ENCODE peak calls at places on chromosomes 6 and 20, in seven cellular contexts. One of them, this sample, is unnamed.

GRCh38 chr20:51553897-51554504 is 11.5 kb upstream of the NFATC2 start:
- DNase-seq in stimulated activated CD8-positive, alpha-beta memory T cell treated with anti-CD3 and anti-CD28 coated beads, Interleukin-15, amount 100 ng/mL, for 4 hours: no peak
- DNase-seq in adrenal gland: no peak
- DNase-seq in NCI-H1417: no peak
- DNase-seq in AG08396: no peak
- DNase-seq in anterior cingulate cortex: no peak
- DNase-seq in stimulated activated naive CD8-positive, alpha-beta T cell treated with anti-CD3 and anti-CD28 coated beads, Interleukin-15, amount 100 ng/mL, for 72 hours: no peak
- DNase-seq in this sample: no peak

GRCh38 chr20:13800728-13801134 is 15.9 kb downstream of the NDUFAF5 start:
- DNase-seq in adrenal gland: peak
- DNase-seq in stimulated activated CD8-positive, alpha-beta memory T cell treated with anti-CD3 and anti-CD28 coated beads, Interleukin-15, amount 100 ng/mL, for 4 hours: no peak
- DNase-seq in stimulated activated naive CD8-positive, alpha-beta T cell treated with anti-CD3 and anti-CD28 coated beads, Interleukin-15, amount 100 ng/mL, for 72 hours: no peak
- DNase-seq in anterior cingulate cortex: peak
- DNase-seq in NCI-H1417: peak
- DNase-seq in AG08396: peak
- DNase-seq in this sample: peak

GRCh38 chr20:33604991-33605370 is 57.1 kb upstream of the C20orf144 start:
- DNase-seq in stimulated activated naive CD8-positive, alpha-beta T cell treated with anti-CD3 and anti-CD28 coated beads, Interleukin-15, amount 100 ng/mL, for 72 hours: no peak
- DNase-seq in stimulated activated CD8-positive, alpha-beta memory T cell treated with anti-CD3 and anti-CD28 coated beads, Interleukin-15, amount 100 ng/mL, for 4 hours: no peak
- DNase-seq in adrenal gland: no peak
- DNase-seq in anterior cingulate cortex: no peak
- DNase-seq in NCI-H1417: no peak
- DNase-seq in AG08396: no peak
- DNase-seq in this sample: no peak

GRCh38 chr6:166825553-166826145 is 130.7 kb downstream of the RNASET2 start:
- DNase-seq in NCI-H1417: no peak
- DNase-seq in anterior cingulate cortex: no peak
- DNase-seq in stimulated activated CD8-positive, alpha-beta memory T cell treated with anti-CD3 and anti-CD28 coated beads, Interleukin-15, amount 100 ng/mL, for 4 hours: no peak
- DNase-seq in adrenal gland: no peak
- DNase-seq in AG08396: no peak
- DNase-seq in stimulated activated naive CD8-positive, alpha-beta T cell treated with anti-CD3 and anti-CD28 coated beads, Interleukin-15, amount 100 ng/mL, for 72 hours: no peak
- DNase-seq in this sample: no peak

GRCh38 chr6:135884136-135884535 is 32.6 kb downstream of the PDE7B start:
- DNase-seq in adrenal gland: no peak
- DNase-seq in AG08396: no peak
- DNase-seq in stimulated activated CD8-positive, alpha-beta memory T cell treated with anti-CD3 and anti-CD28 coated beads, Interleukin-15, amount 100 ng/mL, for 4 hours: no peak
- DNase-seq in NCI-H1417: no peak
- DNase-seq in stimulated activated naive CD8-positive, alpha-beta T cell treated with anti-CD3 and anti-CD28 coated beads, Interleukin-15, amount 100 ng/mL, for 72 hours: no peak
- DNase-seq in anterior cingulate cortex: no peak
- DNase-seq in this sample: no peak

GRCh38 chr6:46306429-46306828 is 135.6 kb upstream of the ENPP5 start:
- DNase-seq in NCI-H1417: no peak
- DNase-seq in stimulated activated naive CD8-positive, alpha-beta T cell treated with anti-CD3 and anti-CD28 coated beads, Interleukin-15, amount 100 ng/mL, for 72 hours: no peak
- DNase-seq in anterior cingulate cortex: no peak
- DNase-seq in AG08396: no peak
- DNase-seq in stimulated activated CD8-positive, alpha-beta memory T cell treated with anti-CD3 and anti-CD28 coated beads, Interleukin-15, amount 100 ng/mL, for 4 hours: no peak
- DNase-seq in adrenal gland: no peak
- DNase-seq in this sample: no peak

GRCh38 chr20:34491226-34491931 is 24.8 kb upstream of the DYNLRB1 start:
- DNase-seq in NCI-H1417: no peak
- DNase-seq in anterior cingulate cortex: no peak
- DNase-seq in adrenal gland: no peak
- DNase-seq in stimulated activated naive CD8-positive, alpha-beta T cell treated with anti-CD3 and anti-CD28 coated beads, Interleukin-15, amount 100 ng/mL, for 72 hours: no peak
- DNase-seq in stimulated activated CD8-positive, alpha-beta memory T cell treated with anti-CD3 and anti-CD28 coated beads, Interleukin-15, amount 100 ng/mL, for 4 hours: no peak
- DNase-seq in AG08396: no peak
- DNase-seq in this sample: no peak

GRCh38 chr6:11929451-11929850 is 82.7 kb upstream of the HIVEP1 start:
- DNase-seq in adrenal gland: no peak
- DNase-seq in anterior cingulate cortex: no peak
- DNase-seq in AG08396: no peak
- DNase-seq in stimulated activated CD8-positive, alpha-beta memory T cell treated with anti-CD3 and anti-CD28 coated beads, Interleukin-15, amount 100 ng/mL, for 4 hours: no peak
- DNase-seq in stimulated activated naive CD8-positive, alpha-beta T cell treated with anti-CD3 and anti-CD28 coated beads, Interleukin-15, amount 100 ng/mL, for 72 hours: no peak
- DNase-seq in NCI-H1417: no peak
- DNase-seq in this sample: no peak

GRCh38 chr20:61760321-61761112 is 305.2 kb downstream of the TAF4 start:
- DNase-seq in adrenal gland: no peak
- DNase-seq in AG08396: no peak
- DNase-seq in anterior cingulate cortex: peak
- DNase-seq in NCI-H1417: no peak
- DNase-seq in stimulated activated naive CD8-positive, alpha-beta T cell treated with anti-CD3 and anti-CD28 coated beads, Interleukin-15, amount 100 ng/mL, for 72 hours: no peak
- DNase-seq in stimulated activated CD8-positive, alpha-beta memory T cell treated with anti-CD3 and anti-CD28 coated beads, Interleukin-15, amount 100 ng/mL, for 4 hours: no peak
- DNase-seq in this sample: no peak

GRCh38 chr6:89311853-89312531 is 3.1 kb downstream of the GABRR2 start:
- DNase-seq in anterior cingulate cortex: peak
- DNase-seq in NCI-H1417: peak
- DNase-seq in stimulated activated naive CD8-positive, alpha-beta T cell treated with anti-CD3 and anti-CD28 coated beads, Interleukin-15, amount 100 ng/mL, for 72 hours: no peak
- DNase-seq in AG08396: peak
- DNase-seq in stimulated activated CD8-positive, alpha-beta memory T cell treated with anti-CD3 and anti-CD28 coated beads, Interleukin-15, amount 100 ng/mL, for 4 hours: no peak
- DNase-seq in adrenal gland: peak
- DNase-seq in this sample: peak

GRCh38 chr6:84346372-84346771 is 118.9 kb upstream of the CEP162 start:
- DNase-seq in adrenal gland: no peak
- DNase-seq in NCI-H1417: no peak
- DNase-seq in AG08396: no peak
- DNase-seq in anterior cingulate cortex: no peak
- DNase-seq in stimulated activated CD8-positive, alpha-beta memory T cell treated with anti-CD3 and anti-CD28 coated beads, Interleukin-15, amount 100 ng/mL, for 4 hours: no peak
- DNase-seq in stimulated activated naive CD8-positive, alpha-beta T cell treated with anti-CD3 and anti-CD28 coated beads, Interleukin-15, amount 100 ng/mL, for 72 hours: no peak
- DNase-seq in this sample: no peak

GRCh38 chr6:53651764-53652401 is 13.7 kb downstream of the KLHL31 start:
- DNase-seq in NCI-H1417: peak
- DNase-seq in adrenal gland: peak
- DNase-seq in anterior cingulate cortex: peak
- DNase-seq in stimulated activated CD8-positive, alpha-beta memory T cell treated with anti-CD3 and anti-CD28 coated beads, Interleukin-15, amount 100 ng/mL, for 4 hours: peak
- DNase-seq in AG08396: peak
- DNase-seq in stimulated activated naive CD8-positive, alpha-beta T cell treated with anti-CD3 and anti-CD28 coated beads, Interleukin-15, amount 100 ng/mL, for 72 hours: peak
- DNase-seq in this sample: peak

GRCh38 chr6:154653385-154653784 is 79.8 kb upstream of the SCAF8 start:
- DNase-seq in stimulated activated naive CD8-positive, alpha-beta T cell treated with anti-CD3 and anti-CD28 coated beads, Interleukin-15, amount 100 ng/mL, for 72 hours: no peak
- DNase-seq in adrenal gland: no peak
- DNase-seq in stimulated activated CD8-positive, alpha-beta memory T cell treated with anti-CD3 and anti-CD28 coated beads, Interleukin-15, amount 100 ng/mL, for 4 hours: no peak
- DNase-seq in anterior cingulate cortex: no peak
- DNase-seq in NCI-H1417: no peak
- DNase-seq in AG08396: no peak
- DNase-seq in this sample: no peak

GRCh38 chr20:45067558-45067957 is 33.4 kb downstream of the KCNS1 start:
- DNase-seq in NCI-H1417: no peak
- DNase-seq in AG08396: no peak
- DNase-seq in anterior cingulate cortex: no peak
- DNase-seq in stimulated activated CD8-positive, alpha-beta memory T cell treated with anti-CD3 and anti-CD28 coated beads, Interleukin-15, amount 100 ng/mL, for 4 hours: no peak
- DNase-seq in adrenal gland: peak
- DNase-seq in stimulated activated naive CD8-positive, alpha-beta T cell treated with anti-CD3 and anti-CD28 coated beads, Interleukin-15, amount 100 ng/mL, for 72 hours: no peak
- DNase-seq in this sample: no peak

GRCh38 chr6:74936886-74937285 is 269.0 kb downstream of the COL12A1 start:
- DNase-seq in anterior cingulate cortex: no peak
- DNase-seq in AG08396: peak
- DNase-seq in adrenal gland: no peak
- DNase-seq in stimulated activated CD8-positive, alpha-beta memory T cell treated with anti-CD3 and anti-CD28 coated beads, Interleukin-15, amount 100 ng/mL, for 4 hours: no peak
- DNase-seq in stimulated activated naive CD8-positive, alpha-beta T cell treated with anti-CD3 and anti-CD28 coated beads, Interleukin-15, amount 100 ng/mL, for 72 hours: no peak
- DNase-seq in NCI-H1417: no peak
- DNase-seq in this sample: no peak

GRCh38 chr20:48131581-48131980 is 346.3 kb upstream of the SULF2 start:
- DNase-seq in anterior cingulate cortex: no peak
- DNase-seq in stimulated activated CD8-positive, alpha-beta memory T cell treated with anti-CD3 and anti-CD28 coated beads, Interleukin-15, amount 100 ng/mL, for 4 hours: no peak
- DNase-seq in AG08396: no peak
- DNase-seq in NCI-H1417: no peak
- DNase-seq in stimulated activated naive CD8-positive, alpha-beta T cell treated with anti-CD3 and anti-CD28 coated beads, Interleukin-15, amount 100 ng/mL, for 72 hours: no peak
- DNase-seq in adrenal gland: no peak
- DNase-seq in this sample: no peak

GRCh38 chr20:2451939-2452732 is 18.5 kb downstream of the SNRPB start:
- DNase-seq in stimulated activated CD8-positive, alpha-beta memory T cell treated with anti-CD3 and anti-CD28 coated beads, Interleukin-15, amount 100 ng/mL, for 4 hours: no peak
- DNase-seq in AG08396: peak
- DNase-seq in stimulated activated naive CD8-positive, alpha-beta T cell treated with anti-CD3 and anti-CD28 coated beads, Interleukin-15, amount 100 ng/mL, for 72 hours: peak
- DNase-seq in NCI-H1417: peak
- DNase-seq in adrenal gland: peak
- DNase-seq in anterior cingulate cortex: peak
- DNase-seq in this sample: peak

GRCh38 chr6:166313255-166314070 is 5.3 kb upstream of the PRR18 start:
- DNase-seq in AG08396: no peak
- DNase-seq in stimulated activated naive CD8-positive, alpha-beta T cell treated with anti-CD3 and anti-CD28 coated beads, Interleukin-15, amount 100 ng/mL, for 72 hours: peak
- DNase-seq in stimulated activated CD8-positive, alpha-beta memory T cell treated with anti-CD3 and anti-CD28 coated beads, Interleukin-15, amount 100 ng/mL, for 4 hours: peak
- DNase-seq in NCI-H1417: peak
- DNase-seq in anterior cingulate cortex: no peak
- DNase-seq in adrenal gland: peak
- DNase-seq in this sample: peak

GRCh38 chr6:89694428-89694827 is 55.9 kb upstream of the LYRM2 start:
- DNase-seq in stimulated activated CD8-positive, alpha-beta memory T cell treated with anti-CD3 and anti-CD28 coated beads, Interleukin-15, amount 100 ng/mL, for 4 hours: no peak
- DNase-seq in NCI-H1417: no peak
- DNase-seq in anterior cingulate cortex: no peak
- DNase-seq in adrenal gland: no peak
- DNase-seq in stimulated activated naive CD8-positive, alpha-beta T cell treated with anti-CD3 and anti-CD28 coated beads, Interleukin-15, amount 100 ng/mL, for 72 hours: no peak
- DNase-seq in AG08396: no peak
- DNase-seq in this sample: no peak

GRCh38 chr6:159513074-159513473 is 180.0 kb downstream of the SOD2 start:
- DNase-seq in stimulated activated CD8-positive, alpha-beta memory T cell treated with anti-CD3 and anti-CD28 coated beads, Interleukin-15, amount 100 ng/mL, for 4 hours: no peak
- DNase-seq in NCI-H1417: no peak
- DNase-seq in anterior cingulate cortex: no peak
- DNase-seq in stimulated activated naive CD8-positive, alpha-beta T cell treated with anti-CD3 and anti-CD28 coated beads, Interleukin-15, amount 100 ng/mL, for 72 hours: no peak
- DNase-seq in AG08396: no peak
- DNase-seq in adrenal gland: no peak
- DNase-seq in this sample: no peak

GRCh38 chr6:147578883-147579282 is 70.4 kb downstream of the SAMD5 start:
- DNase-seq in stimulated activated naive CD8-positive, alpha-beta T cell treated with anti-CD3 and anti-CD28 coated beads, Interleukin-15, amount 100 ng/mL, for 72 hours: no peak
- DNase-seq in NCI-H1417: no peak
- DNase-seq in AG08396: no peak
- DNase-seq in adrenal gland: no peak
- DNase-seq in anterior cingulate cortex: no peak
- DNase-seq in stimulated activated CD8-positive, alpha-beta memory T cell treated with anti-CD3 and anti-CD28 coated beads, Interleukin-15, amount 100 ng/mL, for 4 hours: no peak
- DNase-seq in this sample: no peak

GRCh38 chr6:19599813-19600464 is 237.2 kb upstream of the ID4 start:
- DNase-seq in stimulated activated CD8-positive, alpha-beta memory T cell treated with anti-CD3 and anti-CD28 coated beads, Interleukin-15, amount 100 ng/mL, for 4 hours: no peak
- DNase-seq in stimulated activated naive CD8-positive, alpha-beta T cell treated with anti-CD3 and anti-CD28 coated beads, Interleukin-15, amount 100 ng/mL, for 72 hours: no peak
- DNase-seq in adrenal gland: no peak
- DNase-seq in anterior cingulate cortex: no peak
- DNase-seq in AG08396: no peak
- DNase-seq in NCI-H1417: peak
- DNase-seq in this sample: no peak

GRCh38 chr6:132483779-132484679 is 28.9 kb downstream of the STX7 start:
- DNase-seq in anterior cingulate cortex: no peak
- DNase-seq in stimulated activated CD8-positive, alpha-beta memory T cell treated with anti-CD3 and anti-CD28 coated beads, Interleukin-15, amount 100 ng/mL, for 4 hours: no peak
- DNase-seq in adrenal gland: peak
- DNase-seq in AG08396: peak
- DNase-seq in NCI-H1417: peak
- DNase-seq in stimulated activated naive CD8-positive, alpha-beta T cell treated with anti-CD3 and anti-CD28 coated beads, Interleukin-15, amount 100 ng/mL, for 72 hours: peak
- DNase-seq in this sample: no peak

GRCh38 chr6:39330476-39330875 is 8.0 kb upstream of the KCNK16 start:
- DNase-seq in NCI-H1417: no peak
- DNase-seq in anterior cingulate cortex: peak
- DNase-seq in stimulated activated CD8-positive, alpha-beta memory T cell treated with anti-CD3 and anti-CD28 coated beads, Interleukin-15, amount 100 ng/mL, for 4 hours: no peak
- DNase-seq in adrenal gland: peak
- DNase-seq in AG08396: no peak
- DNase-seq in stimulated activated naive CD8-positive, alpha-beta T cell treated with anti-CD3 and anti-CD28 coated beads, Interleukin-15, amount 100 ng/mL, for 72 hours: no peak
- DNase-seq in this sample: no peak

GRCh38 chr6:160678230-160678629 is 14.2 kb upstream of the LPA start:
- DNase-seq in adrenal gland: no peak
- DNase-seq in stimulated activated CD8-positive, alpha-beta memory T cell treated with anti-CD3 and anti-CD28 coated beads, Interleukin-15, amount 100 ng/mL, for 4 hours: no peak
- DNase-seq in AG08396: no peak
- DNase-seq in anterior cingulate cortex: no peak
- DNase-seq in NCI-H1417: no peak
- DNase-seq in stimulated activated naive CD8-positive, alpha-beta T cell treated with anti-CD3 and anti-CD28 coated beads, Interleukin-15, amount 100 ng/mL, for 72 hours: no peak
- DNase-seq in this sample: no peak

GRCh38 chr6:135992739-135993138 is 141.2 kb downstream of the PDE7B start:
- DNase-seq in AG08396: no peak
- DNase-seq in stimulated activated CD8-positive, alpha-beta memory T cell treated with anti-CD3 and anti-CD28 coated beads, Interleukin-15, amount 100 ng/mL, for 4 hours: no peak
- DNase-seq in anterior cingulate cortex: no peak
- DNase-seq in stimulated activated naive CD8-positive, alpha-beta T cell treated with anti-CD3 and anti-CD28 coated beads, Interleukin-15, amount 100 ng/mL, for 72 hours: no peak
- DNase-seq in NCI-H1417: no peak
- DNase-seq in adrenal gland: no peak
- DNase-seq in this sample: no peak

GRCh38 chr20:58718121-58718563 is 25.5 kb downstream of the NPEPL1 start:
- DNase-seq in AG08396: peak
- DNase-seq in adrenal gland: no peak
- DNase-seq in stimulated activated naive CD8-positive, alpha-beta T cell treated with anti-CD3 and anti-CD28 coated beads, Interleukin-15, amount 100 ng/mL, for 72 hours: no peak
- DNase-seq in NCI-H1417: no peak
- DNase-seq in stimulated activated CD8-positive, alpha-beta memory T cell treated with anti-CD3 and anti-CD28 coated beads, Interleukin-15, amount 100 ng/mL, for 4 hours: no peak
- DNase-seq in anterior cingulate cortex: no peak
- DNase-seq in this sample: no peak

GRCh38 chr6:40425192-40425919 is 161.8 kb downstream of the LRFN2 start:
- DNase-seq in AG08396: no peak
- DNase-seq in anterior cingulate cortex: no peak
- DNase-seq in adrenal gland: no peak
- DNase-seq in stimulated activated naive CD8-positive, alpha-beta T cell treated with anti-CD3 and anti-CD28 coated beads, Interleukin-15, amount 100 ng/mL, for 72 hours: no peak
- DNase-seq in NCI-H1417: peak
- DNase-seq in stimulated activated CD8-positive, alpha-beta memory T cell treated with anti-CD3 and anti-CD28 coated beads, Interleukin-15, amount 100 ng/mL, for 4 hours: no peak
- DNase-seq in this sample: peak

GRCh38 chr20:21519136-21519584 is 5.3 kb upstream of the NKX2-2 start:
- DNase-seq in AG08396: no peak
- DNase-seq in adrenal gland: no peak
- DNase-seq in stimulated activated CD8-positive, alpha-beta memory T cell treated with anti-CD3 and anti-CD28 coated beads, Interleukin-15, amount 100 ng/mL, for 4 hours: no peak
- DNase-seq in NCI-H1417: no peak
- DNase-seq in stimulated activated naive CD8-positive, alpha-beta T cell treated with anti-CD3 and anti-CD28 coated beads, Interleukin-15, amount 100 ng/mL, for 72 hours: no peak
- DNase-seq in anterior cingulate cortex: no peak
- DNase-seq in this sample: no peak

GRCh38 chr6:28597217-28597835 is 71.6 kb downstream of the GPX5 start:
- DNase-seq in AG08396: peak
- DNase-seq in NCI-H1417: no peak
- DNase-seq in adrenal gland: no peak
- DNase-seq in stimulated activated CD8-positive, alpha-beta memory T cell treated with anti-CD3 and anti-CD28 coated beads, Interleukin-15, amount 100 ng/mL, for 4 hours: no peak
- DNase-seq in stimulated activated naive CD8-positive, alpha-beta T cell treated with anti-CD3 and anti-CD28 coated beads, Interleukin-15, amount 100 ng/mL, for 72 hours: no peak
- DNase-seq in anterior cingulate cortex: no peak
- DNase-seq in this sample: no peak

GRCh38 chr20:41003143-41003932 is 25.3 kb upstream of the TOP1 start:
- DNase-seq in AG08396: peak
- DNase-seq in anterior cingulate cortex: no peak
- DNase-seq in NCI-H1417: peak
- DNase-seq in stimulated activated CD8-positive, alpha-beta memory T cell treated with anti-CD3 and anti-CD28 coated beads, Interleukin-15, amount 100 ng/mL, for 4 hours: peak
- DNase-seq in adrenal gland: peak
- DNase-seq in stimulated activated naive CD8-positive, alpha-beta T cell treated with anti-CD3 and anti-CD28 coated beads, Interleukin-15, amount 100 ng/mL, for 72 hours: peak
- DNase-seq in this sample: no peak